ENCODE peak calls at places on chromosome 5, in five cellular contexts. A is astrocyte of the spinal cord, Q is IMR-90, B is neural progenitor cell, G is NB4. Y is an unnamed sample.

GRCh38 chr5:162227075-162227474 is 159.5 kb downstream of the GABRG2 start:
- DNase-seq in A (no peak), B (peak), G (peak), Q (no peak), Y (no peak)

GRCh38 chr5:139911425-139912120 is 116.0 kb downstream of the PSD2 start:
- DNase-seq in Q (no peak), A (no peak), G (no peak), B (no peak), Y (no peak)

GRCh38 chr5:98904786-98905185 is 24.0 kb downstream of the CHD1 start:
- DNase-seq in B (no peak), Q (peak), A (peak), G (no peak), Y (no peak)

GRCh38 chr5:86757824-86758223 is 140.1 kb downstream of the COX7C start:
- DNase-seq in A (peak), Q (peak), G (no peak), B (no peak), Y (no peak)

GRCh38 chr5:131379723-131380122 is 115.9 kb downstream of the CDC42SE2 start:
- DNase-seq in A (peak), Q (peak), G (peak), B (no peak), Y (peak)

GRCh38 chr5:135157421-135158314 is 123.6 kb upstream of the PITX1 start:
- DNase-seq in G (no peak), A (no peak), B (no peak), Q (no peak), Y (no peak)

GRCh38 chr5:179211631-179212030 is 133.6 kb downstream of the ADAMTS2 start:
- DNase-seq in Q (no peak), A (no peak), G (no peak), B (no peak), Y (no peak)

GRCh38 chr5:96565843-96566242 is 96.3 kb upstream of the CAST start:
- DNase-seq in G (no peak), A (peak), B (peak), Q (peak), Y (no peak)

GRCh38 chr5:51960617-51961115 is 577.4 kb downstream of the ISL1 start:
- DNase-seq in Q (no peak), B (no peak), G (peak), A (no peak), Y (no peak)

GRCh38 chr5:96714951-96715451 is 52.8 kb downstream of the CAST start:
- DNase-seq in G (peak), B (peak), A (peak), Q (peak), Y (peak)

GRCh38 chr5:139644001-139644456 is 4.1 kb upstream of the CXXC5 start:
- DNase-seq in G (no peak), B (no peak), Q (no peak), A (no peak), Y (no peak)

GRCh38 chr5:76663573-76663972 is 40.4 kb upstream of the F2RL2 start:
- DNase-seq in G (no peak), A (no peak), B (no peak), Q (no peak), Y (no peak)

GRCh38 chr5:173452098-173452497 is 123.9 kb upstream of the STC2 start:
- DNase-seq in G (peak), Q (peak), B (no peak), A (no peak), Y (no peak)

GRCh38 chr5:150108711-150109605 is 22.6 kb upstream of the CSF1R start:
- DNase-seq in Q (no peak), A (no peak), B (no peak), G (no peak), Y (no peak)

GRCh38 chr5:76617675-76618074 is 5.5 kb downstream of the F2RL2 start:
- DNase-seq in B (no peak), Q (peak), G (no peak), A (peak), Y (peak)

GRCh38 chr5:174327317-174327864 is 281.9 kb downstream of the NSG2 start:
- DNase-seq in B (peak), G (peak), Q (peak), A (peak), Y (peak)

GRCh38 chr5:61409568-61409967 is 77.5 kb downstream of the ZSWIM6 start:
- DNase-seq in G (no peak), Q (peak), A (peak), B (no peak), Y (peak)

GRCh38 chr5:87120518-87121314 is 147.0 kb upstream of the RASA1 start:
- DNase-seq in G (peak), Q (peak), A (peak), B (no peak), Y (peak)

GRCh38 chr5:93359958-93360305 is 221.1 kb downstream of the NR2F1-AS1 start:
- DNase-seq in G (no peak), B (no peak), A (peak), Q (no peak), Y (no peak)

GRCh38 chr5:139459451-139459934 is 3.0 kb downstream of the ECSCR start:
- DNase-seq in A (peak), B (no peak), G (no peak), Q (no peak), Y (no peak)

GRCh38 chr5:173534031-173534430 is 82.4 kb downstream of the BOD1 start:
- DNase-seq in Q (no peak), G (no peak), B (no peak), A (no peak), Y (no peak)

GRCh38 chr5:124658867-124659557 is 87.4 kb downstream of the ZNF608 start:
- DNase-seq in A (no peak), G (peak), Q (no peak), B (no peak), Y (no peak)
- TF ChIP-seq CTCF in A (no peak), G (no peak), Q (no peak), B (no peak), Y (no peak)

GRCh38 chr5:143401253-143401845 is 2.1 kb downstream of the NR3C1 start:
- DNase-seq in Q (peak), B (peak), A (peak), G (no peak), Y (no peak)

GRCh38 chr5:143399616-143400540 is 3.6 kb downstream of the NR3C1 start:
- DNase-seq in Q (no peak), A (peak), G (no peak), B (no peak), Y (no peak)

GRCh38 chr5:143401846-143402463 is 1.5 kb downstream of the NR3C1 start:
- DNase-seq in Q (peak), G (peak), B (no peak), A (peak), Y (no peak)

GRCh38 chr5:143402464-143403356 is 776 bp downstream of the NR3C1 start:
- DNase-seq in B (peak), A (peak), Q (peak), G (peak), Y (no peak)

GRCh38 chr5:143400541-143401252 is 2.8 kb downstream of the NR3C1 start:
- DNase-seq in Q (peak), G (no peak), B (peak), A (peak), Y (no peak)
- H3K4me3 ChIP-seq in Q (peak), G (peak), B (no peak), A (peak), Y (peak)

DNA sequence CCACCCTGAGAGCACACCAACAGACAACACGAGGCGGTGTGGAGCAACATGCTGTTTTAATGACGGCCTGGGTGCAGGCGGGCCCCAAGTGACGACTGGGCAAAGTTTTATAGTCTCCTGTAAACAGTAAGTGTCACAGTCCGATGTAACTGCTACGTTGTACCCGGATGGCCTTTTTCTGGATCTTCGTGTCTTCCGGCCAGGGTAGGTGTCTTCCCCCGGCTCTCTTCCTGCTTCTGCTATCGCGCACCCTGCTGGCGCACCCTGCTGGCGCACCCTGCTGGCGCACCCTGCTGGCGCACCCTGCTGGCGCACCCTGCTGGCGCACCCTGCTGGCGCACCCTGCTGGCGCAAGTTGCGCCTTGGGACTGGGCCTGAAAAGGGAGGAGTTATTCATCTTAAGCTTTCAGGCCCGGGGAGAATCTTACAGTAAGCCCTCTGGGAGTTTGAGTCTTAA is 143.0 kb upstream of the TARS1 start:
- DNase-seq in A (no peak), G (peak), Q (no peak), B (no peak), Y (no peak)
- TF ChIP-seq CTCF in A (no peak), G (peak), Q (peak), B (peak), Y (no peak)

GRCh38 chr5:89267764-89268163 is 384.8 kb upstream of the MEF2C start:
- DNase-seq in Q (no peak), A (no peak), G (no peak), B (no peak), Y (no peak)

GRCh38 chr5:89268460-89268859 is 385.5 kb upstream of the MEF2C start:
- DNase-seq in G (no peak), A (no peak), B (no peak), Q (no peak), Y (no peak)

GRCh38 chr5:89273289-89273688 is 390.3 kb upstream of the MEF2C start:
- DNase-seq in B (no peak), G (no peak), Q (no peak), A (no peak), Y (no peak)

GRCh38 chr5:89269721-89270120 is 386.7 kb upstream of the MEF2C start:
- DNase-seq in B (no peak), Q (no peak), A (no peak), G (no peak), Y (no peak)

GRCh38 chr5:89270901-89271300 is 387.9 kb upstream of the MEF2C start:
- DNase-seq in Q (no peak), G (no peak), A (no peak), B (no peak), Y (no peak)
- H3K4me3 ChIP-seq in Q (no peak), G (no peak), A (no peak), B (no peak), Y (no peak)

GRCh38 chr5:54902817-54903473 is 82.4 kb downstream of the ESM1 start:
- DNase-seq in G (peak), B (no peak), Q (peak), A (peak), Y (no peak)

GRCh38 chr5:54905942-54906537 is 79.4 kb downstream of the ESM1 start:
- DNase-seq in Q (peak), A (peak), G (peak), B (peak), Y (peak)

GRCh38 chr5:54900906-54901725 is 84.3 kb downstream of the ESM1 start:
- DNase-seq in G (peak), Q (peak), A (peak), B (no peak), Y (peak)

GRCh38 chr5:54905246-54905770 is 80.1 kb downstream of the ESM1 start:
- DNase-seq in A (no peak), B (no peak), Q (peak), G (no peak), Y (no peak)

DNA sequence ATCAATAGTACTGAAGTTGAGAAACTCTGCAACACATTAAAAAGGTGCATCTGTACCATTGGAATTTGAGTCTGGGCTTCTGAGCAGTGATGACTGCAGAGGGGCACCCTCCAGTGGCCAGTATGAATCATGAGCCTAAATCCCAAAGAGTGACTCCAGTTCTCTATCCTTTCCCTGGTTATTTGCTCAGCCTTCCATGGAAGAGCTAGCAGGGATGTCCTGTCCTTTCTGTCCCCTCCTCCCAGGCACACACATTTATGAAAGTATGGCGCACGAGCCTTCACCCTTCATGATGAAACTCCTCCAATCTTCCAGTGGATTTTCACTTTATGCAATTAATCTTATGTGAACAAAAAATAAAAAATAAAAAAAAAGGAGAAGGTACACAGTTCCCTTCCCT is 81.0 kb downstream of the ESM1 start:
- DNase-seq in Q (peak), A (peak), G (peak), B (peak), Y (peak)
- TF ChIP-seq CTCF in Q (peak), A (peak), G (peak), B (peak), Y (peak)

GRCh38 chr5:113235884-113236283 is 198.9 kb downstream of the TSSK1B start:
- DNase-seq in A (no peak), Q (no peak), B (no peak), G (no peak), Y (no peak)
- H3K4me3 ChIP-seq in A (no peak), Q (no peak), B (no peak), G (no peak), Y (no peak)

GRCh38 chr5:143932584-143932983 is 120.6 kb downstream of the HMHB1 start:
- DNase-seq in B (no peak), G (no peak), Q (peak), A (no peak), Y (no peak)
- TF ChIP-seq CTCF in B (no peak), G (no peak), Q (no peak), A (no peak), Y (no peak)

GRCh38 chr5:53480474-53481353 is at the start of gene FST:
- DNase-seq in B (peak), Q (peak), G (peak), A (peak), Y (no peak)

GRCh38 chr5:53479045-53479655 is 1.3 kb upstream of the FST start:
- DNase-seq in A (no peak), G (no peak), Q (peak), B (peak), Y (no peak)

GRCh38 chr5:53479656-53480473 is 564 bp upstream of the FST start:
- DNase-seq in A (peak), Q (peak), B (peak), G (peak), Y (no peak)

GRCh38 chr5:53476531-53477480 is 3.6 kb upstream of the FST start:
- DNase-seq in Q (no peak), A (no peak), G (no peak), B (no peak), Y (no peak)

GRCh38 chr5:53478411-53479044 is 1.9 kb upstream of the FST start:
- DNase-seq in Q (peak), B (peak), A (peak), G (peak), Y (no peak)
- H3K4me3 ChIP-seq in Q (peak), B (peak), A (peak), G (no peak), Y (peak)